ENCODE peak calls at places on chromosomes 13 and 19, in four cellular contexts. M is fibroblast of pulmonary artery, I is Peyer's patch, Y is upper lobe of left lung. C is an unnamed sample.

GRCh38 chr13:41019027-41019487 is at the start of gene ELF1:
- DNase-seq in M (peak; percentile 59), I (peak; percentile 91), Y (peak; percentile 81), C (peak; percentile 73)

GRCh38 chr19:34215006-34215665 is 39.2 kb upstream of the GARRE1 start:
- DNase-seq in M (no peak), I (no peak), Y (no peak), C (no peak)

GRCh38 chr13:29801737-29802305 is 48.6 kb downstream of the UBL3 start:
- DNase-seq in M (peak; percentile 18), I (no peak), Y (no peak), C (no peak)

GRCh38 chr19:45676851-45677263 is 8.8 kb downstream of the GIPR start:
- DNase-seq in M (no peak), I (peak; percentile 71), Y (peak; percentile 37), C (no peak)

GRCh38 chr13:73107459-73107858 is 48.7 kb downstream of the KLF5 start:
- DNase-seq in M (no peak), I (no peak), Y (no peak), C (no peak)

GRCh38 chr13:107866666-107867623 is 348.4 kb downstream of the LIG4 start:
- DNase-seq in M (peak; percentile 39), I (no peak), Y (no peak), C (peak; percentile 24)

GRCh38 chr19:35042056-35042730 is 672 bp downstream of the HPN start:
- DNase-seq in M (no peak), I (no peak), Y (peak; percentile 36), C (no peak)

GRCh38 chr19:55485439-55486011 is 537 bp downstream of the NAT14 start:
- DNase-seq in M (no peak), I (no peak), Y (peak; percentile 12), C (no peak)

GRCh38 chr13:26019881-26020535 is 31.8 kb downstream of the SHISA2 start:
- DNase-seq in M (peak; percentile 70), I (no peak), Y (no peak), C (peak; percentile 35)

GRCh38 chr13:96824110-96824509 is 170.2 kb downstream of the OXGR1 start:
- DNase-seq in M (peak; percentile 41), I (no peak), Y (no peak), C (peak; percentile 37)

GRCh38 chr13:106987435-106987800 is 419.5 kb upstream of the ARGLU1 start:
- DNase-seq in M (no peak), I (no peak), Y (no peak), C (no peak)

GRCh38 chr13:98199480-98199879 is 22.4 kb upstream of the RNF113B start:
- DNase-seq in M (no peak), I (no peak), Y (no peak), C (no peak)

GRCh38 chr19:40802300-40803169 is 3.5 kb downstream of the EGLN2 start:
- DNase-seq in M (peak; percentile 35), I (peak; percentile 76), Y (peak; percentile 80), C (peak; percentile 46)

GRCh38 chr19:58572818-58573657 is at the start of gene MZF1:
- DNase-seq in M (peak; percentile 100), I (peak; percentile 100), Y (peak; percentile 100), C (peak; percentile 100)

GRCh38 chr19:40791349-40791748 is 7.6 kb upstream of the EGLN2 start:
- DNase-seq in M (no peak), I (no peak), Y (peak; percentile 88), C (no peak)

GRCh38 chr19:34351382-34351802 is 13.6 kb upstream of the GPI start:
- DNase-seq in M (no peak), I (no peak), Y (no peak), C (no peak)

GRCh38 chr13:77349365-77349764 is 22.5 kb upstream of the MYCBP2 start:
- DNase-seq in M (no peak), I (no peak), Y (no peak), C (no peak)

GRCh38 chr13:73341748-73342147 is 282.9 kb downstream of the KLF5 start:
- DNase-seq in M (peak; percentile 29), I (no peak), Y (no peak), C (peak; percentile 25)

GRCh38 chr13:45436332-45436731 is 18.2 kb upstream of the SLC25A30 start:
- DNase-seq in M (no peak), I (no peak), Y (no peak), C (no peak)

GRCh38 chr19:53795019-53795418 is 29.1 kb downstream of the NLRP12 start:
- DNase-seq in M (no peak), I (no peak), Y (no peak), C (no peak)

GRCh38 chr13:29991343-29991742 is 140.9 kb upstream of the UBL3 start:
- DNase-seq in M (peak; percentile 25), I (no peak), Y (no peak), C (peak; percentile 72)

GRCh38 chr13:95533545-95534135 is 18.9 kb upstream of the CLDN10 start:
- DNase-seq in M (no peak), I (peak; percentile 63), Y (no peak), C (no peak)

GRCh38 chr13:46146898-46147297 is 35.1 kb downstream of the LCP1 start:
- DNase-seq in M (peak; percentile 19), I (no peak), Y (no peak), C (peak; percentile 43)

GRCh38 chr19:41230067-41230857 is 11.2 kb downstream of the AXL start:
- DNase-seq in M (no peak), I (no peak), Y (no peak), C (no peak)

GRCh38 chr19:57056972-57057371 is 62.8 kb upstream of the USP29 start:
- DNase-seq in M (peak; percentile 20), I (peak; percentile 52), Y (peak; percentile 22), C (no peak)

GRCh38 chr19:47499863-47500830 is 14.7 kb downstream of the NAPA start:
- DNase-seq in M (no peak), I (no peak), Y (no peak), C (no peak)

GRCh38 chr13:85076343-85076742 is 722.9 kb downstream of the SLITRK6 start:
- DNase-seq in M (no peak), I (no peak), Y (no peak), C (no peak)

GRCh38 chr13:102721800-102722231 is 27.0 kb upstream of the METTL21C start:
- DNase-seq in M (peak; percentile 64), I (no peak), Y (no peak), C (peak; percentile 48)

GRCh38 chr13:84096221-84096620 is 213.9 kb upstream of the SLITRK1 start:
- DNase-seq in M (peak; percentile 53), I (no peak), Y (no peak), C (peak; percentile 46)

GRCh38 chr13:25169951-25170553 is 2.0 kb downstream of the AMER2 start:
- DNase-seq in M (no peak), I (no peak), Y (no peak), C (no peak)

GRCh38 chr13:109945206-109945960 is 159.0 kb upstream of the IRS2 start:
- DNase-seq in M (peak; percentile 75), I (no peak), Y (no peak), C (peak; percentile 58)

GRCh38 chr19:52651956-52652355 is 13.8 kb upstream of the ZNF83 start:
- DNase-seq in M (no peak), I (no peak), Y (no peak), C (no peak)

GRCh38 chr19:13025819-13026477 is 30.7 kb downstream of the NFIX start:
- DNase-seq in M (no peak), I (no peak), Y (no peak), C (peak; percentile 36)

GRCh38 chr13:73421310-73421912 is 362.6 kb downstream of the KLF5 start:
- DNase-seq in M (peak; percentile 33), I (peak; percentile 81), Y (no peak), C (peak; percentile 50)

GRCh38 chr19:44689290-44690130 is 9.4 kb upstream of the CEACAM16 start:
- DNase-seq in M (peak; percentile 83), I (peak; percentile 88), Y (peak; percentile 74), C (peak; percentile 79)

GRCh38 chr19:45376045-45376724 is 5.8 kb upstream of the ERCC2 start:
- DNase-seq in M (peak; percentile 97), I (no peak), Y (no peak), C (peak; percentile 98)

GRCh38 chr19:7397687-7398086 is 49.0 kb downstream of the ARHGEF18 start:
- DNase-seq in M (peak; percentile 89), I (no peak), Y (no peak), C (peak; percentile 33)

DNA sequence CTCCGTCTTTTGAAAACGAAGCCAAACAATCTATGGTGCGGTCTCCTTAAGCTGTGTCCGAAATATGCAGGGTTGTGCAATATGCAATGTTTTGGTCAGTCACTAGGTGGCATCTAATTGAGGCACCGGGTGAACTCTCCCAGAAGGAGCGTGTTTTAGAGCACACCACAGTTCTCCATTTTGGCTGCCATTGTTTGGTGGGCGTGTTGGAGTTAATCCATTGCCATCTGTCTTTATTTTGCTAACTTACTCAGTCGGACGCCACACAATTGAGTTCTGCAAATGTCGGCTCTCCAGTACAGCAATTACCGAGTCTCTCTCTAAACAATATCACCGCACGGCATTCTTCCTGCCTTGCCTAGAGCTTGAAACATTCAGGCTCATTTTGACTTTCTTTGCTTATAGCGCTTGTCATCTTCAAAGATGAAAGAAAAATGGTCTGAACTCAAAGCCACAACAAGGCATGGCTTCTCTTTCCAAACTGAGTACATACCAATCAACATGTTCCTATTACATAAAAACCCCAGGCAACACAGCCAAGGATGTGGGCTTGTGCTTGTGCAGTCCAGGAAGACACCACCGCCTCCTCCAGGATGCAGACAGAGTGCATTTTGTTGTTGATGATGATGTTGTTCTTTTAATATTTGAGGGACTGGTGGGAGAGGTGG is 182.0 kb upstream of the SERP2 start:
- DNase-seq in M (peak; percentile 86), I (peak; percentile 66), Y (peak; percentile 65), C (peak; percentile 90)
- H3K4me3 ChIP-seq in M (no peak overlapping the region), I (no peak overlapping the region), Y (peak overlapping the region; percentile 14), C (no peak overlapping the region)

DNA sequence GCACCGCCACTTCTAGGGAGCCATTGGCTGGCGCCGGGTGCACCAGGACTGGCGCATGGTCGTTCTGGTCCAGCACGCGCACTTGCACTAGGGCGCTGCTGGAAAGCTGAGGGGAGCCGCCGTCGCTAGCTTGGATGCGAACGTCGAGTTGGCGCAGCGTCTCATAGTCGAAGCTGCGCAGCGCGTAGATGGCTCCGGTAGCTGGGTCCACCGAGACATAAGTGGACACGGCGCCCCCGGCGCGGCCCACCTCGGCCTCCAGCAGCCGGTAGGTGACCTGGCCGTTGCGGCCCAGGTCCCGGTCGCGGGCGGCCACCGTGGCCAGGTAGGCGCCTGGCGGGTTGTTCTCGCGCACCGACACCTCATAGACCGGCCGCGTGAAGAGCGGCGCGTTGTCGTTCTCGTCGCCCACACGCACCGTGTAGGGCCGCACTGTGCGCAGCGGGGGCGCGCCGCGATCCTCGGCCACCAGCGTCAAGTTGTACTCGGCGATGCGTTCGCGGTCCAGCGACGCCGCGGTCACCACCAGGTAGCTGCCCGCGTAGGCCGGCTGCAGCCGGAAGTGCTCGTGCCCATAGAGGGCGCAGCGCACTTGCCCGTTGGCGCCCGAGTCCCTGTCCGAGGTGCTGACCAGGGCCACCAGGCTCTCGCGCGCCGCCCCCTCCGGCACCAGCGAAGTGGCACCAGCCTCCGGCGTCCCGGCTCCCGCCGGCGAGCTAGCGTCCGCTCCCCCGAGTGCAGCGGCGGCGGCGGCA is 1.7 kb downstream of the PCDH8 start:
- DNase-seq in M (peak; percentile 22), I (peak; percentile 62), Y (peak; percentile 36), C (peak; percentile 1)
- TF ChIP-seq CTCF in M (peak; percentile 18), I (no peak), Y (no peak), C (no peak)

GRCh38 chr19:19900124-19900523 is 622 bp upstream of the ZNF93 start:
- DNase-seq in M (peak; percentile 71), I (no peak), Y (no peak), C (peak; percentile 29)
- H3K4me3 ChIP-seq in M (peak overlapping the region; percentile 80), I (peak overlapping the region; percentile 67), Y (peak overlapping the region; percentile 71), C (peak overlapping the region; percentile 78)

GRCh38 chr19:43625918-43626579 is 6.6 kb upstream of the ZNF428 start:
- DNase-seq in M (no peak), I (no peak), Y (no peak), C (no peak)
- TF ChIP-seq CTCF in M (no peak), I (no peak), Y (no peak), C (no peak)